ENCODE peak calls at places on chromosome 14, in six cellular contexts. U is colonic mucosa, H is tibial nerve, K is kidney tubule cell, A is neuronal stem cell, N is MM.1S. G is an unnamed sample.

GRCh38 chr14:63203015-63203414 is 1.2 kb upstream of the RHOJ start:
- DNase-seq in H (no peak), A (no peak), K (no peak), U (no peak), N (no peak), G (no peak)

GRCh38 chr14:32331227-32331597 is 2.1 kb downstream of the AKAP6 start:
- DNase-seq in K (no peak), N (no peak), U (no peak), H (no peak), A (peak; percentile 47), G (no peak)

GRCh38 chr14:102351023-102351422 is 11.7 kb downstream of the CINP start:
- DNase-seq in K (no peak), H (no peak), U (no peak), N (no peak), A (no peak), G (no peak)

GRCh38 chr14:21528381-21529348 is 2.5 kb upstream of the SALL2 start:
- DNase-seq in K (no peak), N (no peak), U (no peak), A (no peak), H (no peak), G (no peak)

GRCh38 chr14:89849931-89850330 is 104.6 kb downstream of the EFCAB11 start:
- DNase-seq in A (no peak), H (no peak), K (peak; percentile 19), U (no peak), N (no peak), G (no peak)

GRCh38 chr14:53956427-53957201 is at the start of gene BMP4:
- DNase-seq in H (peak; percentile 65), N (no peak), U (peak; percentile 91), A (no peak), K (peak; percentile 71), G (no peak)

GRCh38 chr14:89621791-89622638 is 205.0 kb upstream of the FOXN3 start:
- DNase-seq in N (no peak), K (no peak), U (no peak), H (no peak), A (no peak), G (no peak)

GRCh38 chr14:101284711-101285110 is 276.6 kb upstream of the DIO3 start:
- DNase-seq in A (no peak), H (no peak), U (no peak), K (no peak), N (no peak), G (no peak)

GRCh38 chr14:58455593-58456265 is 28.2 kb downstream of the KIAA0586 start:
- DNase-seq in K (peak; percentile 40), N (no peak), U (no peak), A (no peak), H (no peak), G (no peak)